ENCODE peak calls at places on chromosomes 6 and 20, in six cellular contexts. C is iPS-NIHi11, M is sciatic nerve, F is NCI-H345, G is GDM1, L is psoas muscle. Q is an unnamed sample.

GRCh38 chr6:108914235-108915022 is 66.2 kb downstream of the ARMC2 start:
- DNase-seq in C (peak), M (no peak), F (no peak), G (no peak), L (no peak), Q (peak)

GRCh38 chr6:13517116-13517515 is 29.7 kb upstream of the GFOD1 start:
- DNase-seq in C (no peak), M (no peak), F (no peak), G (no peak), L (no peak), Q (no peak)

GRCh38 chr6:45923831-45924391 is 91.7 kb downstream of the CLIC5 start:
- DNase-seq in C (no peak), M (no peak), F (no peak), G (no peak), L (no peak), Q (no peak)

GRCh38 chr6:129280719-129281118 is 397.8 kb downstream of the LAMA2 start:
- DNase-seq in C (no peak), M (no peak), F (no peak), G (no peak), L (no peak), Q (no peak)

GRCh38 chr6:18640134-18640533 is 253.0 kb downstream of the RNF144B start:
- DNase-seq in C (no peak), M (no peak), F (no peak), G (no peak), L (no peak), Q (no peak)

GRCh38 chr20:43386878-43387277 is 70.8 kb upstream of the SRSF6 start:
- DNase-seq in C (no peak), M (no peak), F (no peak), G (no peak), L (no peak), Q (no peak)

GRCh38 chr6:131164506-131164905 is 29.2 kb downstream of the AKAP7 start:
- DNase-seq in C (no peak), M (no peak), F (no peak), G (no peak), L (no peak), Q (no peak)

GRCh38 chr6:35496036-35496850 is 636 bp downstream of the TEAD3 start:
- DNase-seq in C (no peak), M (peak), F (no peak), G (no peak), L (peak), Q (no peak)

Q was measured in NCI-H69.